ENCODE peak calls at places on chromosomes 2 and 18, in eight cellular contexts. I is body of pancreas, P is MM.1S, T is fibroblast of pulmonary artery, H is fibroblast of mammary gland, W is tibial artery, N is heart right ventricle, M is HFF-Myc. V is an unnamed sample.

GRCh38 chr2:200040251-200040650 is 84.9 kb downstream of the MAIP1 start:
- DNase-seq in P (no peak), T (no peak), H (peak; percentile 27), W (no peak), N (no peak), I (no peak), M (no peak), V (peak; percentile 76)

GRCh38 chr2:41621095-41621494 is 426.7 kb upstream of the PKDCC start:
- DNase-seq in I (no peak), M (no peak), T (no peak), P (no peak), H (no peak), N (no peak), W (no peak), V (no peak)

GRCh38 chr18:23723121-23723520 is 33.9 kb downstream of the LAMA3 start:
- DNase-seq in W (no peak), P (no peak), N (no peak), I (no peak), T (peak; percentile 44), M (no peak), H (peak; percentile 54), V (peak; percentile 52)

GRCh38 chr2:63057249-63058148 is 6.9 kb downstream of the OTX1 start:
- DNase-seq in P (no peak), T (no peak), I (no peak), M (no peak), H (no peak), N (no peak), W (no peak), V (no peak)

GRCh38 chr2:170660406-170660805 is 54.7 kb upstream of the SP5 start:
- DNase-seq in M (no peak), T (no peak), I (no peak), N (no peak), P (no peak), W (no peak), H (peak; percentile 26), V (peak; percentile 13)

GRCh38 chr2:197075754-197076337 is 149.3 kb upstream of the PGAP1 start:
- DNase-seq in M (no peak), T (peak; percentile 32), N (no peak), I (no peak), H (peak; percentile 28), P (no peak), W (no peak), V (no peak)

GRCh38 chr18:53380063-53380639 is 844.3 kb downstream of the MBD2 start:
- DNase-seq in I (no peak), P (peak; percentile 23), N (no peak), W (no peak), M (peak; percentile 2), T (peak; percentile 60), H (peak; percentile 44), V (peak; percentile 36)

GRCh38 chr2:163775304-163775703 is 39.5 kb upstream of the FIGN start:
- DNase-seq in T (peak; percentile 26), N (no peak), H (peak; percentile 36), P (no peak), W (no peak), M (no peak), I (no peak), V (peak; percentile 9)

GRCh38 chr2:157182204-157182709 is 75.2 kb upstream of the GALNT5 start:
- DNase-seq in N (no peak), P (no peak), H (peak; percentile 38), M (no peak), T (peak; percentile 45), I (no peak), W (no peak), V (no peak)

GRCh38 chr2:218960196-218961165 is 1.0 kb downstream of the CDK5R2 start:
- DNase-seq in W (no peak), T (no peak), P (no peak), H (no peak), I (no peak), N (no peak), M (no peak), V (no peak)

GRCh38 chr2:110770696-110771425 is 38.5 kb downstream of the ACOXL start:
- DNase-seq in M (peak; percentile 50), I (no peak), P (no peak), W (no peak), T (peak; percentile 31), N (no peak), H (peak; percentile 78), V (peak; percentile 43)

GRCh38 chr2:125169764-125170146 is 1144.7 kb downstream of the CNTNAP5 start:
- DNase-seq in H (no peak), N (no peak), T (no peak), W (no peak), I (no peak), M (no peak), P (no peak), V (no peak)

DNA sequence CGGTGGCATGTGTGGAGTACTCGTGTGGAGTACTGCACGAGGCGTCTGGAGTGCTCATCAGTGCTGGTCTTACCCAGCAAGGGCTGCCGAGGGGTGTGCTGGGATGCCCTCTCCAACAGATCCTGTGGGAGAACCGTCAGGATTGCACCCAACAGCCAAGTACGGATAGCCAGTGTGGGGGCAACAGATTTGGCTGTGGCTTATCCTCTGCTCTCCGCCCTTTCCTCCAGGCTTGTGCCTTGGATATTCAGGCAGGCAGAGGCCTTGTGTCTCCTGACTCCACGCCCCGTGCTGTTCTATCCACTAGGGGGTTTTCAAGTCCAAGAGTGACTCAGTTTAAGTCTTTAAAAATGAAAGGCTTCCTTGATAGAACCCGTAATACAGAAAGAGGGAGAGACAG is 321.0 kb upstream of the HS6ST1 start:
- DNase-seq in W (peak; percentile 60), N (no peak), P (no peak), T (no peak), M (no peak), H (no peak), I (no peak), V (no peak)
- TF ChIP-seq CTCF in W (no peak), N (no peak), P (no peak), T (no peak), M (no peak), H (no peak), I (no peak), V (peak; percentile 10)

DNA sequence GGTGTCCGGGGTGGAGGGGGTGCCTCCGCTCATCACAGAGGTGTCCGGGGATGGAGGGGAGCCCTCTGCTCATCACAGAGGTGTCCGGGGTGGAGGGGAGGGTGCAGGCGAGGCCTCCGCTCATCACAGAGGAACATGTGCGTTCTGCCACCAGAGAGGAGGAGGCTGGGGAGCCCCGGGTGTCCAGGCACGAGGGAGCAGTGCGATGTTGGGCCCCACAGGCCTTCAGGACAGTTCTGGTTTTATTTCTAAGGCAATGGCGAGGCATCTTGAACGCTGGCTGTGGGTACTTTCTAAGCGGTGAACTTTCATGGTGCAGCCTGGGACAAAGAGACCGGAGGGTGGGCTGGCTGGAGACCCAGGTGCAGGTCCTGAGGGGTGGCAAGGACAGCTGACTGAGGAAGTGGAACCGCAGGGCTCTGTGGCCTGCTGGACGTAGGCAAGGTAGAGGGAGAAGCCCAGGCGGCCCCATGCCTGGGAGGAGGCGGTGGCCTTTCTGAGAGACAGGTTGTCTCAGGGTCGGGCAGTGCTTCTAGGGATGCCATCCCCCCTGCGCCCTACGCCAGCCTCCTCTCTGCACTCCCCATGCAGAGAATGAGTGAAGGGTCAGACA is 196.6 kb upstream of the SALL3 start:
- DNase-seq in M (no peak), P (no peak), W (peak; percentile 43), H (no peak), T (no peak), N (no peak), I (no peak), V (no peak)
- H3K4me3 ChIP-seq in M (no peak overlapping the region), P (no peak overlapping the region), W (no peak overlapping the region), H (no peak overlapping the region), T (no peak overlapping the region), N (no peak overlapping the region), I (no peak overlapping the region), V (no peak overlapping the region)

DNA sequence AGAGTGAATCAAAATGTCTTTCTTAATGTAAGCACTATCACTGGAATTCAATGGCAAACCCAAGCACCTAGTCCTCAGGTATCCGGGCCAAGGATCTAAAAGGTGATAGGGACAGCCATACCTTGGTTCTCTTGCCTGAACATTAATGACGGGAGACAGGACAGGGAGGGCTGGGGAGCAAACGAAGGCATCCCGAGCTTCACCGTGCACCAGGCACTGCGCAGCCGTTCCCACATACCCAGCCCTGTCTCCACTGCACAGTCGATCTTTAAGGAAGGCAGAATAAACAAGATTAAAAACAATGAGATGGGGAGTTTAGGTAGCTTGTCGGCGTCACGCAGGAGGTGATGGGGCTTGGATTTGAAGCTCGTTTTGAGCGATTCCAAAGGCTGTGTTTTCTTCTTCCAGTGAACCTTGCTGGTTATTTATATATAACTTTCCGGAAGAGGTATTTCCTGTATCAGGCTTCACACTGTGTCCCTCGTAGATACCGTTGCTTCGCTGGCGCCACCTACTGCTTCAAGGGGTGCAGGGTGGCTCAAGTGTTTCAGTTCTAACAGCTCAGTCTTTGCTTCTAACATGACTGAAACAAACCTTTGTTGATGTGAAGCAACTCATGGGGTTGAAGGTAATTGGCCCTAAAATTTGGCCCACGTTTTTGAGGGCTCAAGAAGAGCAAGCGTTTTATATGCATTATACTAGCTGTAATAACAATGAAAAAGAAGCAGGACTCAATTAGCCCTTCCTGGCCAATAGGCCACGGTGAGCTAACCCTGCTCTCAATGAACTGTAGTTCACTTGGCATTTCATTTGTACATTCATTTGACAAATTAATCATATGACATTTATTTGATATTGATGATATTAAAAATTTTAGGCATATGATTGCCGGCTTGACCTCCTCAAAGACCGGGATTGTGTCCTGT is 77.4 kb downstream of the DCDC2C start:
- DNase-seq in M (no peak), H (peak; percentile 56), W (no peak), I (peak; percentile 60), N (peak; percentile 54), T (peak; percentile 41), P (peak; percentile 53), V (peak; percentile 5)
- TF ChIP-seq CTCF in M (peak; percentile 77), H (peak; percentile 72), W (peak; percentile 32), I (peak; percentile 29), N (peak; percentile 67), T (peak; percentile 50), P (peak; percentile 59), V (peak; percentile 44)

GRCh38 chr2:153476491-153477095 is 2.0 kb downstream of the RPRM start:
- DNase-seq in N (no peak), T (no peak), H (no peak), P (no peak), M (no peak), W (no peak), I (no peak), V (no peak)
- H3K4me3 ChIP-seq in N (no peak overlapping the region), T (no peak overlapping the region), H (no peak overlapping the region), P (no peak overlapping the region), M (no peak overlapping the region), W (peak overlapping the region; percentile 57), I (no peak overlapping the region), V (no peak overlapping the region)

GRCh38 chr2:230322561-230323384 is 4.2 kb upstream of the SP140L start:
- DNase-seq in T (no peak), W (no peak), H (no peak), I (no peak), P (no peak), N (no peak), M (no peak), V (no peak)
- TF ChIP-seq CTCF in T (no peak), W (no peak), H (no peak), I (no peak), P (peak; percentile 28), N (no peak), M (no peak), V (no peak)

GRCh38 chr18:39506581-39506980 is 1941.0 kb upstream of the CELF4 start:
- DNase-seq in T (no peak), N (no peak), I (no peak), M (no peak), H (no peak), W (no peak), P (no peak), V (no peak)
- H3K4me3 ChIP-seq in T (no peak overlapping the region), N (no peak overlapping the region), I (no peak overlapping the region), M (no peak overlapping the region), H (no peak overlapping the region), W (no peak overlapping the region), P (no peak overlapping the region), V (no peak overlapping the region)